ENCODE peak calls at places on chromosomes 2 and 18, in eight cellular contexts. I is HFFc6; N is CD4-positive, alpha-beta T cell; J is uterus; A is thoracic aorta; Q is type B pancreatic cell; T is GM12864; X is breast epithelium. G is an unnamed sample.

GRCh38 chr2:200408428-200409311 is 101.2 kb downstream of the KCTD18 start:
- DNase-seq in Q (no peak), X (no peak), J (no peak), A (no peak), T (no peak), I (peak; percentile 76), N (no peak), G (no peak)

GRCh38 chr2:47339745-47340541 is 63.0 kb upstream of the MSH2 start:
- DNase-seq in Q (no peak), X (peak; percentile 76), T (no peak), N (no peak), J (no peak), A (no peak), I (peak; percentile 65), G (no peak)

GRCh38 chr18:78736015-78736690 is 243.5 kb upstream of the SALL3 start:
- DNase-seq in Q (no peak), N (no peak), T (no peak), A (no peak), I (no peak), J (peak; percentile 3), X (no peak), G (no peak)

GRCh38 chr2:26429779-26430654 is 28.3 kb downstream of the DRC1 start:
- DNase-seq in A (no peak), I (no peak), N (no peak), X (no peak), Q (no peak), T (no peak), J (no peak), G (no peak)

GRCh38 chr18:51621103-51621969 is 423.9 kb upstream of the MEX3C start:
- DNase-seq in J (no peak), A (no peak), X (peak; percentile 42), N (no peak), Q (peak; percentile 79), T (peak; percentile 27), I (peak; percentile 2), G (peak; percentile 56)

GRCh38 chr2:168607992-168608391 is 151.9 kb downstream of the CERS6 start:
- DNase-seq in N (no peak), T (no peak), A (no peak), Q (no peak), X (no peak), J (no peak), I (no peak), G (no peak)

GRCh38 chr2:3159801-3160545 is 217.6 kb downstream of the EIPR1 start:
- DNase-seq in N (no peak), A (no peak), T (no peak), Q (no peak), J (no peak), I (no peak), X (no peak), G (no peak)

GRCh38 chr18:35389095-35389618 is 12.0 kb upstream of the ZNF396 start:
- DNase-seq in T (no peak), I (peak; percentile 40), J (no peak), N (no peak), X (no peak), A (no peak), Q (no peak), G (no peak)

GRCh38 chr18:65721634-65722033 is 29.2 kb upstream of the CDH7 start:
- DNase-seq in Q (no peak), I (no peak), X (no peak), T (no peak), J (no peak), A (no peak), N (no peak), G (no peak)

GRCh38 chr2:16285813-16286510 is 345.6 kb downstream of the MYCN start:
- DNase-seq in X (no peak), Q (no peak), J (no peak), N (no peak), I (no peak), A (no peak), T (no peak), G (no peak)

GRCh38 chr2:70477473-70477872 is 76.2 kb downstream of the TGFA start:
- DNase-seq in T (no peak), Q (no peak), X (no peak), A (no peak), I (no peak), N (no peak), J (no peak), G (no peak)

GRCh38 chr2:27027211-27027651 is 5.5 kb upstream of the TMEM214 start:
- DNase-seq in N (no peak), X (no peak), J (no peak), Q (no peak), A (no peak), I (no peak), T (no peak), G (no peak)

GRCh38 chr18:3623769-3624545 is 174.0 kb downstream of the TGIF1 start:
- DNase-seq in N (no peak), I (peak; percentile 97), X (peak; percentile 88), T (no peak), Q (peak; percentile 77), J (peak; percentile 66), A (peak; percentile 68), G (no peak)

GRCh38 chr2:149363953-149364352 is 33.6 kb downstream of the LYPD6 start:
- DNase-seq in A (no peak), X (no peak), N (no peak), I (peak; percentile 35), Q (no peak), J (no peak), T (no peak), G (no peak)

GRCh38 chr2:37037771-37038170 is 46.4 kb downstream of the HEATR5B start:
- DNase-seq in J (no peak), A (no peak), Q (no peak), I (no peak), N (no peak), T (no peak), X (no peak), G (no peak)

GRCh38 chr2:30282081-30282480 is 50.7 kb downstream of the LBH start:
- DNase-seq in T (no peak), A (no peak), N (no peak), Q (no peak), J (no peak), I (no peak), X (no peak), G (no peak)

GRCh38 chr2:10311736-10312135 is 9.0 kb downstream of the HPCAL1 start:
- DNase-seq in I (no peak), Q (no peak), N (no peak), A (no peak), X (no peak), J (no peak), T (no peak), G (no peak)

GRCh38 chr2:8989536-8990079 is 13.9 kb downstream of the MBOAT2 start:
- DNase-seq in X (no peak), J (no peak), Q (no peak), T (no peak), I (no peak), N (no peak), A (no peak), G (no peak)
- TF ChIP-seq CTCF in X (no peak), J (no peak), Q (no peak), T (no peak), I (no peak), N (no peak), A (no peak), G (no peak)

DNA sequence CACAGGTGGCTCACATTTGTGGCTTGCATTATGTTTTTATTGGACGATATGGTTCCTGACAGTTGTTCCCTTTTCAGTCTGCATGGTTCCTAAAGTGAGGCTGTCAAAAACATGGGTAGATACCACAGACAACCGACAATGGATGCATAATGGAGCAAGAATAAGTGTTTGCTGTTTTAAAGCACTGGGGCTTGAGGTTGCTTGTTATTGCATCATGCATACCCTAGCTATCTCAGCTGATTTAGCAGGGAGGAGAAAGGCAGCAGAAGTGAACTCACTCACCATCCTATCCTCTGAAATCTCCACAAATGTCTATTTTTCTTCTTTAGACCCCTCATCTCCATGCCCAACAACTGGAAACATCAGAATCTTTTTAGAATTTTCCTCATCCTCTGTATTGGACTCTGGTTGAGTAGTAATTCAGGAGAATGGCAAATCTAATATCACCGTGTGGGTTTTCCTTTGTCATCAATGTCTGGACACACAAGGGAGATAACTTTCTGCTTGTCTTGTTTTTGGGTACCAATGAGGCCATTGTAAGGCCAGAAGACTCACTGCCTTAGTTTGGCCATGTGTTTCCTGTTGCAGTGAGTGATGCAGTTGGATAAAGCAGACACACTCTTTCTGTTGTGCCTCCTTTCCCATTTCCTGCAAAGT is 46.7 kb downstream of the FBXO48 start:
- DNase-seq in Q (no peak), I (no peak), T (no peak), N (no peak), X (no peak), A (no peak), J (no peak), G (no peak)
- TF ChIP-seq CTCF in Q (no peak), I (no peak), T (no peak), N (no peak), X (no peak), A (no peak), J (no peak), G (no peak)

DNA sequence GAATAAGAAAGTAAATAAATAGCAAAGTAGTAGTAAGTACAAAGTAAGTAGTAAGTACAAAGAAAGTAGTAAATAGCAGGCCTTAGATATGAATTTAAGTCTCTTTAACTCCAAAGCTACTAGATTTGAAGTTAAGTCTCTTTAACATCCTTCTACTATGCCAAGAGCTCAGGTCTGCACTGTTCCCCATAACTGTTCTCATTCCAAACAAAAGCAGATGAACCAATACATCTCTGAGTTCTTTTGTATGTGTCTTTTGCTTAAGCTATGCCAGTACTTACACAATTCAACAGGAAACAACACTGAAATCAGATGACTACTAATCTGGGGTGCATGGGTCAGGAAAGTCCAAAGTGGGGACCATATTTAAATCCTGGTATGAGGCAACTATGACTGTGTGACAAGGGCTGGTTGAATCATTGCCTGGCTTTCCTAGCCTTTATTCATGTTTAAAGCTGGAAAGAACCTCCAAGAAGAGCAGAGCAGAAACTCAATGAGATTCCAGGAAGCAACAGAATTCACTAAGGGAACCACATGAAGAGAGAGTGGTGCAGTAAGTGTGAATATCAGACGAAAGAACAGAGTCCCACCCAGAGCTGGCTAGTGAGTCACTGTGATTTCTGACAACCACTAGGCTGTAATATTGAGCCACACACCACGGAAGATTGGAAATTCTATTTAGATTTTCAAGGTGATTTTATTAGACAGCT is 51.0 kb upstream of the CYP26B1 start:
- DNase-seq in J (no peak), X (no peak), I (peak; percentile 50), A (no peak), N (no peak), T (no peak), Q (no peak), G (no peak)
- TF ChIP-seq CTCF in J (no peak), X (no peak), I (peak; percentile 64), A (no peak), N (no peak), T (no peak), Q (no peak), G (no peak)

DNA sequence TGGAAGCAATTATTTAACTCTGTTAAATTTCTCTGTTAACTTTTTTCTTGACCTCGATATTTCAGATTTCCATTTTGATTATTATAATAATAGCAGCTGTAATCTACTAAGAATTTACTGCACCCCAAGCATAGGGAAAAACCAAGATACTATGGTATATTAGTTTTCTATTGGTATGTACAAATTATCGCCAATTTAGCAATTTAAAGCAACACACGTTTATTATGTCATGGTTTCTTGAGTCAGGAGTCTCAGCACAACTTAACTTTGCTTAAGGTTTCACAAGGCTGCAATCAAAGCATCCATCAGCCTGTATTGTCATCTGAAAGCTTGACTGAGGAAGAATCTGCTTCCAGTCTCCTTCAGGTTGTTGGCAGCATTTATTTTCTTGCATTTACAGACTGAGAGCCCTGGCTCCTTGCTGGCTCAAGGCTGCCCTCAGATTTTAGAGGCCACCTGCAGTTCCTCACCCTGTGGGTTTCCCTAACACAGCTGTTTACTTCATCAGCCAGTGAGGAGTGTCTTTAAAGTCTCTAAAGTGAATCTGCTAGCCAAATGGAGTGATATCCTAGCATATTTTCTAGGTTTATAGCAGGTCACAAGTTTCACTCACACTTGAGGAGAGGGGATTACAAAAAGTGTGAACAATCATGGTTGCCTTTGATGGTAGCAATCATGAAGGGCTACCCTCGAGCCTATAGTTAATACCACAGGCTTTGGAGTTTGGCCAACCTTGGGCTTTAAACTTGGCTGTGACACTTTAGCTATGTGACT is 4.4 kb upstream of the VPS54 start:
- DNase-seq in A (no peak), I (no peak), T (no peak), Q (no peak), J (no peak), N (no peak), X (no peak), G (no peak)
- TF ChIP-seq CTCF in A (no peak), I (no peak), T (peak; percentile 27), Q (no peak), J (no peak), N (no peak), X (no peak), G (no peak)

G was measured in GM13976.